ENCODE peak calls at places on chromosome 11, in eight cellular contexts. Q is activated T-cell treated with anti-CD3 and anti-CD28 coated beads, Interleukin-2, amount 50 U/mL, for 72 hours; V is naive thymus-derived CD8-positive, alpha-beta T cell; E is HT1080; L is stimulated activated CD4-positive, alpha-beta T cell treated with anti-CD3 and anti-CD28 coated beads, Interleukin-12 subunit alpha, Interleukin-12 subunit beta, amount 100 ng/mL, for 24 hours; Y is CD8-positive, alpha-beta T cell; I is NCI-H1436; G is T-helper 9 cell. W is an unnamed sample.

GRCh38 chr11:34397120-34397519 is 39.3 kb upstream of the ABTB2 start:
- DNase-seq in Q (no peak), V (no peak), E (no peak), L (no peak), Y (no peak), I (no peak), G (no peak), W (no peak)

GRCh38 chr11:128291043-128291442 is 296.3 kb downstream of the ETS1 start:
- DNase-seq in Q (no peak), V (no peak), E (no peak), L (no peak), Y (no peak), I (no peak), G (no peak), W (no peak)

GRCh38 chr11:120801801-120802689 is 221.9 kb upstream of the TBCEL start:
- DNase-seq in Q (peak; percentile 43), V (peak; percentile 38), E (peak; percentile 24), L (peak; percentile 44), Y (peak; percentile 8), I (peak; percentile 57), G (peak; percentile 26), W (peak; percentile 80)

GRCh38 chr11:66904561-66904960 is 47.7 kb downstream of the LRFN4 start:
- DNase-seq in Q (no peak), V (no peak), E (no peak), L (no peak), Y (no peak), I (no peak), G (no peak), W (no peak)

GRCh38 chr11:8658210-8658968 is 24.1 kb downstream of the TRIM66 start:
- DNase-seq in Q (no peak), V (no peak), E (no peak), L (no peak), Y (no peak), I (peak; percentile 67), G (no peak), W (no peak)

GRCh38 chr11:72940417-72940816 is 126.2 kb downstream of the ATG16L2 start:
- DNase-seq in Q (no peak), V (no peak), E (no peak), L (no peak), Y (no peak), I (no peak), G (no peak), W (no peak)

GRCh38 chr11:124831897-124832296 is 31.7 kb upstream of the MSANTD2 start:
- DNase-seq in Q (no peak), V (no peak), E (no peak), L (no peak), Y (no peak), I (no peak), G (no peak), W (no peak)

GRCh38 chr11:8814209-8814922 is 96.6 kb upstream of the AKIP1 start:
- DNase-seq in Q (no peak), V (no peak), E (peak; percentile 79), L (no peak), Y (no peak), I (no peak), G (no peak), W (no peak)

GRCh38 chr11:66359662-66360087 is 11.9 kb downstream of the SLC29A2 start:
- DNase-seq in Q (no peak), V (no peak), E (no peak), L (no peak), Y (no peak), I (no peak), G (no peak), W (no peak)

GRCh38 chr11:130141561-130142341 is 17.8 kb upstream of the ST14 start:
- DNase-seq in Q (no peak), V (no peak), E (no peak), L (no peak), Y (no peak), I (no peak), G (no peak), W (no peak)

GRCh38 chr11:24234822-24235508 is 261.9 kb upstream of the LUZP2 start:
- DNase-seq in Q (no peak), V (no peak), E (peak; percentile 64), L (no peak), Y (no peak), I (no peak), G (no peak), W (no peak)

GRCh38 chr11:126712017-126712625 is 288.4 kb downstream of the KIRREL3 start:
- DNase-seq in Q (no peak), V (no peak), E (no peak), L (no peak), Y (no peak), I (no peak), G (no peak), W (no peak)

GRCh38 chr11:75797116-75797515 is 17.9 kb upstream of the UVRAG start:
- DNase-seq in Q (no peak), V (no peak), E (no peak), L (no peak), Y (no peak), I (no peak), G (no peak), W (no peak)

GRCh38 chr11:59551651-59552521 is 40.5 kb downstream of the OR4D9 start:
- DNase-seq in Q (no peak), V (no peak), E (peak; percentile 70), L (no peak), Y (no peak), I (no peak), G (no peak), W (no peak)

GRCh38 chr11:60206616-60207015 is 23.7 kb upstream of the MS4A6A start:
- DNase-seq in Q (peak; percentile 17), V (no peak), E (no peak), L (no peak), Y (no peak), I (no peak), G (no peak), W (no peak)

GRCh38 chr11:121964591-121964990 is 151.4 kb downstream of the BLID start:
- DNase-seq in Q (no peak), V (no peak), E (peak; percentile 51), L (no peak), Y (no peak), I (no peak), G (no peak), W (no peak)

GRCh38 chr11:11842426-11843008 is 745 bp downstream of the USP47 start:
- DNase-seq in Q (peak; percentile 71), V (no peak), E (peak; percentile 79), L (peak; percentile 47), Y (peak; percentile 38), I (peak; percentile 22), G (peak; percentile 23), W (no peak)

GRCh38 chr11:73531386-73531785 is 66.5 kb downstream of the FAM168A start:
- DNase-seq in Q (no peak), V (no peak), E (no peak), L (no peak), Y (no peak), I (no peak), G (no peak), W (no peak)

GRCh38 chr11:66080055-66080817 is 10.2 kb downstream of the PACS1 start:
- DNase-seq in Q (peak; percentile 73), V (peak; percentile 32), E (peak; percentile 68), L (peak; percentile 56), Y (peak; percentile 56), I (no peak), G (peak; percentile 63), W (no peak)

GRCh38 chr11:45603930-45604682 is 61.3 kb downstream of the CHST1 start:
- DNase-seq in Q (no peak), V (no peak), E (no peak), L (no peak), Y (no peak), I (no peak), G (no peak), W (no peak)

GRCh38 chr11:124415356-124415923 is 9.2 kb downstream of the OR8B4 start:
- DNase-seq in Q (no peak), V (no peak), E (peak; percentile 19), L (no peak), Y (no peak), I (no peak), G (no peak), W (no peak)

W was measured in omental fat pad.